ENCODE peak calls at places on chromosomes 16 and 17, in six cellular contexts. T, R, M, Z, E and G are unnamed samples. For H3K4me1, the result is how much of the 10 kb centered on the place peaks cover.

GRCh38 chr17:41654134-41654907 is 29.9 kb upstream of the KRT17 start:
- DNase-seq in T (no peak), R (peak), M (no peak), Z (no peak), E (peak), G (peak)

GRCh38 chr16:6016530-6017184 is 919.1 kb upstream of the EEF2KMT start:
- DNase-seq in T (no peak), R (no peak), M (no peak), Z (no peak), E (no peak), G (peak)

GRCh38 chr16:23914935-23915549 is 79.3 kb downstream of the PRKCB start:
- DNase-seq in T (no peak), R (no peak), M (no peak), Z (no peak), E (no peak), G (no peak)

GRCh38 chr17:77214743-77215142 is 74.0 kb downstream of the SEC14L1 start:
- DNase-seq in T (no peak), R (peak), M (no peak), Z (peak), E (peak), G (peak)

GRCh38 chr17:58331815-58332719 is 3.5 kb upstream of the TSPOAP1 start:
- DNase-seq in T (peak), R (peak), M (peak), Z (no peak), E (peak), G (no peak)

GRCh38 chr17:75371339-75371738 is 34.1 kb downstream of the GRB2 start:
- DNase-seq in T (no peak), R (no peak), M (no peak), Z (no peak), E (no peak), G (no peak)

GRCh38 chr16:67822511-67822910 is 15.8 kb downstream of the TSNAXIP1 start:
- DNase-seq in T (no peak), R (no peak), M (no peak), Z (no peak), E (no peak), G (no peak)

GRCh38 chr16:47026947-47027346 is 53.5 kb upstream of the DNAJA2 start:
- DNase-seq in T (no peak), R (no peak), M (no peak), Z (no peak), E (no peak), G (peak)

GRCh38 chr16:22375117-22375962 is 921 bp upstream of the CDR2 start:
- DNase-seq in T (no peak), R (no peak), M (no peak), Z (no peak), E (peak), G (no peak)

GRCh38 chr17:82419471-82419995 is 1.1 kb upstream of the OGFOD3 start:
- DNase-seq in T (no peak), R (no peak), M (no peak), Z (peak), E (no peak), G (no peak)

GRCh38 chr17:51322390-51323029 is 62.2 kb downstream of the UTP18 start:
- DNase-seq in T (no peak), R (no peak), M (no peak), Z (no peak), E (no peak), G (peak)

GRCh38 chr17:3596804-3597464 is 12.3 kb downstream of the TRPV1 start:
- DNase-seq in T (no peak), R (no peak), M (no peak), Z (no peak), E (no peak), G (no peak)

GRCh38 chr17:75664099-75664549 is 2.8 kb downstream of the RECQL5 start:
- DNase-seq in T (no peak), R (no peak), M (no peak), Z (no peak), E (no peak), G (no peak)

GRCh38 chr16:85460983-85461813 is 151.9 kb upstream of the GSE1 start:
- DNase-seq in T (peak), R (no peak), M (peak), Z (peak), E (peak), G (peak)

GRCh38 chr16:51085271-51085670 is 65.8 kb downstream of the SALL1 start:
- DNase-seq in T (no peak), R (no peak), M (no peak), Z (no peak), E (no peak), G (no peak)

DNA sequence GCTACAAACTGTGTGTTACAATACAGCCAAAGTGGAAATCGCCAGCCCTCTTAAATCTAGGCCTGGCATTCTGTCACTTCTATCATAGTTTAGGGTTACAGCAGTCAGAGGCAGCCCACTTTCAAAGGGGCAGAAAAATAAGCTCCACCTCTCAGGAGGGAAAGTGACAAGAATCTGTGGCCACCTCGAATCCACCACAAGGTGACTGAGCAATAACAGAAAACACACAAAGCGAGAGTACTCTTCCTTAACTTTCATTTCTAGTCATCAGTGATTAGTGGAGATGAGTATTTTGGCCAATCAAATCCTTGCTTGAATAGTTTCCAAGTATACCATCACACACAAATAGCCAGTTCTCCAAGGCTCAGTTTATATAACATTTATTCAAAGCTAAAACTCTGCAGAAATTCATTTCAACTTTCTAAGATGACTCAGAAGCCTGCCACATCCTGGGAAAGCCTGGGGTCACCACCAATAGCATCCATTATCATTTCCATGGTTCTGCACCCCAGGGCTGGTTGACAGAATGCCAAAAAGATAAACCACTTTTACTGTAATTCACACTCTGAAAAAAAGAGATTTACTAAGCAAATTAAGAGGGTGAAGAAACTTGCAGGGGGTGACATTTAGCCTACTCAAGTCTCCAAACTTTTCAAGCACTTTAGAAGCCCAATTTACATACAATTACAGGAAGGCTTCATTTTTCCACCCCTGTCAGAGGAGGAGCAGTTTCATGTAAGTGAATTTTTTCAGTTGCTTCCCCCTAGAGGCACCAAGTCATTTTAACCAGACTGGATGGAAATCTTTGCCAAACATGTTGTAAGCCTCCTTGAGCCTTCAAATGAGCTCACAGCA is 66.8 kb downstream of the SALL1 start:
- DNase-seq in T (no peak), R (no peak), M (no peak), Z (no peak), E (no peak), G (no peak)
- TF ChIP-seq CTCF in T (no peak), R (no peak), M (no peak), Z (no peak), E (no peak), G (no peak)

DNA sequence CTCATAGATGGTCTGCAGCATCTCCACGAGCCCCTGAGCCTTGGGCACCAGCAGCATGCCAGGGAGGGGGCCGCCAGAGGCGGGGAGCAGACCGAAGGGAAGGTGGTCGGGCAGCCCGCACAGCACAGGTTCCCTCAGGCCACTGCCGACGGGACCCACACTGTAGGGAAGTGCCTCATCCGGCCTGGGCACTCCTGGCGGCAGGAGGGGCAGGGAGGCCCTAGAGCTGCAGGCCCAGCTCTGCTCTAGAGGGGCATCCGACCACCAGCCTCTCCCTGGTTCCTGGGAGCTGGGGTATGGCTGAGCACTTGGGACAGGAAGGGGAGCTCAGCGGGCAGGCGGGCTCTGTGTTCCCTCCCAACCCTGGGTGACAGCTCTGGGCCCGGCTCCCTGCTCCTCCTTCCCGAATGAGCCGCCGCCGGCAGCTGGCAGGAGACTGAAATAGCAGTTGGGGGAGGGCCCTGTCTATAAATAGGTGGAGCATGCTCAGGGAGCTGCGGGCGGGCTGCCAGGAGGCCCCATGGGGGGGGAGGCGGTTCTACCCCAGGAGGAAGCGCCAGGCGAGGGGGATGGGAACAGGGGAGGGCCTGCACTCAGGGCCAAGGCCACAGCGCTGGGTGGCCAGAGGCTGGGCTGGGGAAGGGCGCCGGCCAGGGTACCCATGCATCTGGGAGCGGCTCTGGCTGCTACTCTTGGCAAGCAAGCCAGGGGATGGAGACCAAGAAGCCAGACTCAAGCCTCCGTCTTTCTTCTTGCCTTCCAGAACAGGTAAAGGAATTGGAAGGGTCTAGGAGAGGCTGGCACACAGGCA is 12.4 kb downstream of the HDAC5 start:
- DNase-seq in T (peak), R (peak), M (peak), Z (peak), E (peak), G (peak)
- H3K4me1 ChIP-seq in T (under half), R (half or more), M (under half), Z (under half), E (under half), G (under half)

DNA sequence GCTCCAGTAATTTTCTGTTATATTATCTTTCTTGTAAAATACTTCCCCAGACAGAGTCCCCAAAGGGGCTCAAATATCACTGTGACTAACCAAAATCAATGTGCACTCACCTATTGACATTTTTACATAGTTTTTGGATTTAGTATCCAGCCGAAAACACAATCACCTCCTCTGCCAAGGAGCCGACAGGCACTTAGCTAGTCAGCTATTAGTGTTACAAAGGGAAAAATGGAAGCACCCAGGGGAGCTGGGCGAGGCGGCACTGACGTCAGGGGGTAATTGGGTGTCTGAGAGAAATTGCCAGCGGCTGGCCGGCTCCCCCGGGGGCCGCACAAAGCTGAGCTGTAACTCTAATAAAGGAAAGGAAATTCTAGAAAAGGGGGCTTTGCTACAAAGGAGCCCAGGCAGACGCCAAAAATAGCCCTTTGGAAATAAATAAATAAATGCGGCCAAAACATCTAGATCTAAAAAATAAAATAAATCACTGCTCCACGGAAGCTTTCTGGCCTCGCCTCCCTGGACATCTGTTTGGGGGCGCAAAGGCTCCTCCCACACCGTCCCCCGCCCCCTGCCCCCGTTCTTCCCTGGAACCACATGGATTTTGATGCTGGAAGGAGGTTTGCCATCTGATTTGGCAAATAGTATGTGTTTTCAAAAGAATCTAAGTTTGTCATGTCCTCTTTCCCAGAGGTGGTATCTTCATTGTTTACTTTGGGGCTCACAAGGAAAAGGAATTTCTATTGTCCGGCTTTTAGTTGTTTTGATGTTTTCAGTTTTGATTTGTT is 156.8 kb downstream of the ZNF423 start:
- DNase-seq in T (peak), R (no peak), M (peak), Z (peak), E (no peak), G (no peak)
- TF ChIP-seq CTCF in T (no peak), R (no peak), M (no peak), Z (no peak), E (no peak), G (no peak)

GRCh38 chr17:40318835-40319332 is 9.9 kb downstream of the RARA start:
- DNase-seq in T (peak), R (no peak), M (no peak), Z (no peak), E (peak), G (no peak)

GRCh38 chr17:40317345-40317873 is 8.4 kb downstream of the RARA start:
- DNase-seq in T (peak), R (peak), M (no peak), Z (peak), E (peak), G (peak)

GRCh38 chr17:40316571-40317344 is 7.8 kb downstream of the RARA start:
- DNase-seq in T (peak), R (peak), M (peak), Z (peak), E (peak), G (peak)

GRCh38 chr17:40319651-40320550 is 10.9 kb downstream of the RARA start:
- DNase-seq in T (peak), R (peak), M (no peak), Z (no peak), E (peak), G (no peak)

GRCh38 chr17:40317880-40318834 is 9.2 kb downstream of the RARA start:
- DNase-seq in T (peak), R (peak), M (peak), Z (peak), E (peak), G (peak)
- H3K4me1 ChIP-seq in T (under half), R (half or more), M (under half), Z (half or more), E (under half), G (half or more)

GRCh38 chr17:29369831-29370735 is 20.1 kb upstream of the TAOK1 start:
- DNase-seq in T (peak), R (peak), M (peak), Z (peak), E (peak), G (peak)
- TF ChIP-seq CTCF in T (peak), R (no peak), M (peak), Z (peak), E (peak), G (peak)

GRCh38 chr17:78912082-78912481 is 9.1 kb upstream of the CEP295NL start:
- DNase-seq in T (no peak), R (no peak), M (no peak), Z (no peak), E (no peak), G (no peak)
- H3K4me1 ChIP-seq in T (under half), R (half or more), M (under half), Z (under half), E (under half), G (under half)

DNA sequence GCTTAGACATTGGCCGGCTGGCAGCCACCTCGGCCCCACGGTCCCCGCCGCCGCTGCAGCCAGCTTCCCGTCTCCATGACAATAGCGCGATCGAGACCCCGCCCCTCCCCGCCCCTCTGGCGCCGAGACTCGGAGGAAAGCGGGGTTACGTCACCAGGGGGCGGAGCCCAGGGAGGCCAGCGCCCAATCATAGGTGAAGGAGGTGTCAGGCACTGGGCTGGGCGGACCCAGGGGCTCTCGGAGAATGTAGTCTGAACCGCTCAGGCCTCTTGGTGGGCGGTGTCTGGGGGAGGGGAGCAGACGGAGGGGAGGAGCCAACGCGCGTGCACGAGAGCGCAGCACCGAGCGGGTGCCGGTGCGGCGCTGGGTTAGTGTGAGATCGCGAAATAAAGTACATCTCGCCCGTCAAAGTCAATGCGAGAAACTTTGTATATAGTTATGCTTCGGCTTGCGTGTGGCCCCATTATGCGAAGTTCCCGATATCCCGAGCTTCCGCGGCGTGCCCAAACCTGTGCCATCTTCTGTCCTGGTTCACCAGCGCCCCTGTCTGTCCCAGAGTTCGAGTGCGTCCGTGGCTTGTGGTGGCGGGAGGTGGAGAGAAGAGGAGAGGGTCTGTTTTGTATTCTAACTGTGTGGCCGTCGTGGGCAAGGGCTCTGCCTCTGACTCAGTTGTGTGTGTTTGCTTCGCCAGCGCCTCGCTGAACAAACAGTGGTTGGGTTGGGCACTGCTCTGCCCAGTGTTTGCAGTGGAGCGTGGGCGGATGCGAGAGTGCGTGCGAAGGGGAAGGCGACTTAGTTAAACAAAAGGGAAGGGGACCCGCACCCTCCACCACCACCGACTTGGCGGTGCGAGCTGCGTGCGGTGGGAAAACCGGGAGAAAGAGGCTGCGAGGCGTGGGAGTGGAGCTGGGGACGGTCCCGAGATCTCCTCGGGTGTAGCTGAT is 1.3 kb upstream of the IRX5 start:
- DNase-seq in T (peak), R (peak), M (peak), Z (peak), E (peak), G (peak)
- TF ChIP-seq CTCF in T (no peak), R (no peak), M (peak), Z (no peak), E (no peak), G (no peak)

GRCh38 chr17:2068589-2069051 is 13.7 kb downstream of the HIC1 start:
- DNase-seq in T (no peak), R (no peak), M (peak), Z (no peak), E (no peak), G (no peak)

GRCh38 chr17:2068101-2068518 is 13.2 kb downstream of the HIC1 start:
- DNase-seq in T (peak), R (no peak), M (no peak), Z (peak), E (no peak), G (no peak)

GRCh38 chr17:2070241-2071023 is 15.5 kb downstream of the HIC1 start:
- DNase-seq in T (no peak), R (no peak), M (no peak), Z (no peak), E (no peak), G (no peak)

GRCh38 chr17:2071421-2072281 is 16.7 kb downstream of the HIC1 start:
- DNase-seq in T (peak), R (no peak), M (peak), Z (peak), E (peak), G (no peak)

GRCh38 chr17:2071024-2071385 is 16.1 kb downstream of the HIC1 start:
- DNase-seq in T (no peak), R (no peak), M (no peak), Z (no peak), E (no peak), G (no peak)
- H3K4me1 ChIP-seq in T (under half), R (half or more), M (under half), Z (half or more), E (under half), G (under half)

DNA sequence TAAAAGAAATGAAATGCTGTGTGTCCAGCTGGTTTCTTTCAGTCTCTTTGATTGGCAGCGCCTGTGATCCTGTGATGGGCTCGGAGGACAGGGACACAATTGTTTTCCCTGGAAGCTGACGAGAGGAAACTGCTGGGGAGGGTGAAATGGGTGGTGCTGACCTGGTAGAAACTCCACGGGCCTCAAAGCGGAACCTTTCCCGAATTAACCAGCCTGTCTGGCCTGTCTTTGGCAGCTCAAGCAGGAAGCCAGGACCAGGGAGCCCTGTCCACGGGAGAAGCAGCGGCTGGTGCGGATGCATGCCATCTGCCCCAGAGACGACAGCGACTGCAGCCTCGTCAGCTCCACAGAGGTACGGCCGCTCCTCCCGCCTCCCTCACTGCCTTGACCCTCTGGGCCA is 22.4 kb downstream of the CARD14 start:
- DNase-seq in T (no peak), R (no peak), M (no peak), Z (no peak), E (no peak), G (peak)
- TF ChIP-seq CTCF in T (no peak), R (no peak), M (no peak), Z (no peak), E (no peak), G (no peak)